ENCODE peak calls at places on chromosomes 4 and X, in seven cellular contexts. O is stimulated activated naive CD8-positive, alpha-beta T cell treated with anti-CD3 and anti-CD28 coated beads, Interleukin-15, amount 100 ng/mL, for 72 hours; U is left colon; D is activated T-helper 1 cell treated with anti-CD3 and anti-CD28 coated beads, Interleukin-2, amount 50 U/mL, for 16 hours; V is GM23248; H is ACHN; B is non-pigmented ciliary epithelial cell. T is an unnamed sample.
A peak's percentile ranks its signal among the peaks of the same experiment; 100 is the strongest.

GRCh38 chrX:139889760-139890159 is 43.1 kb downstream of the ATP11C start:
- DNase-seq in H (peak; percentile 5), O (no peak), U (no peak), V (peak; percentile 57), B (no peak), D (no peak), T (no peak)

GRCh38 chr4:73341454-73341853 is 62.6 kb upstream of the ALB start:
- DNase-seq in V (peak; percentile 69), B (peak; percentile 22), U (no peak), H (peak; percentile 60), O (no peak), D (no peak), T (no peak)

GRCh38 chr4:4969298-4969697 is 50.0 kb downstream of the CYTL1 start:
- DNase-seq in B (no peak), H (no peak), V (peak; percentile 93), O (no peak), D (no peak), U (no peak), T (no peak)

GRCh38 chr4:147975325-147975724 is 243.4 kb downstream of the ARHGAP10 start:
- DNase-seq in U (no peak), H (no peak), O (no peak), D (no peak), V (peak; percentile 79), B (no peak), T (no peak)

GRCh38 chrX:106752101-106752678 is 25.7 kb downstream of the RNF128 start:
- DNase-seq in V (peak; percentile 13), U (no peak), B (no peak), D (no peak), H (no peak), O (no peak), T (no peak)

GRCh38 chrX:133749370-133749769 is 236.0 kb downstream of the GPC3 start:
- DNase-seq in D (no peak), U (no peak), V (no peak), O (no peak), B (no peak), H (no peak), T (no peak)

GRCh38 chr4:139973015-139973414 is 181.0 kb downstream of the MAML3 start:
- DNase-seq in V (peak; percentile 19), U (no peak), H (peak; percentile 72), O (no peak), D (no peak), B (no peak), T (no peak)

GRCh38 chrX:110442631-110443030 is 84.0 kb downstream of the RTL9 start:
- DNase-seq in D (no peak), O (no peak), U (no peak), B (no peak), V (peak; percentile 56), H (peak; percentile 67), T (no peak)

GRCh38 chr4:187103351-187103750 is 379.7 kb upstream of the FAT1 start:
- DNase-seq in B (no peak), H (no peak), O (no peak), D (no peak), U (no peak), V (no peak), T (no peak)

GRCh38 chr4:24195976-24196736 is 306.3 kb upstream of the PPARGC1A start:
- DNase-seq in V (peak; percentile 18), H (no peak), O (no peak), D (no peak), B (no peak), U (no peak), T (no peak)

GRCh38 chr4:55184600-55185523 is 59.5 kb upstream of the KDR start:
- DNase-seq in D (no peak), U (no peak), B (no peak), H (no peak), O (peak; percentile 10), V (peak; percentile 60), T (no peak)

GRCh38 chr4:53441564-53441963 is 64.1 kb downstream of the FIP1L1 start:
- DNase-seq in H (no peak), O (no peak), V (no peak), U (no peak), B (no peak), D (no peak), T (no peak)

GRCh38 chr4:119303587-119304305 is 18.2 kb downstream of the FABP2 start:
- DNase-seq in B (no peak), D (no peak), H (no peak), V (no peak), U (no peak), O (no peak), T (no peak)

GRCh38 chr4:161252520-161253141 is 911.2 kb downstream of the FSTL5 start:
- DNase-seq in V (peak; percentile 12), D (no peak), U (no peak), H (peak; percentile 37), B (no peak), O (no peak), T (no peak)

GRCh38 chr4:154416183-154416543 is 75.4 kb downstream of the DCHS2 start:
- DNase-seq in H (no peak), O (peak; percentile 5), U (no peak), D (no peak), B (no peak), V (peak; percentile 4), T (no peak)

GRCh38 chrX:134622813-134623185 is 35.5 kb downstream of the PLAC1 start:
- DNase-seq in V (peak; percentile 15), U (no peak), O (no peak), B (no peak), H (no peak), D (no peak), T (no peak)

GRCh38 chrX:148929686-148930085 is 429.3 kb downstream of the AFF2 start:
- DNase-seq in B (no peak), V (peak; percentile 74), U (no peak), H (no peak), D (no peak), O (no peak), T (no peak)

GRCh38 chrX:129748265-129748664 is 9.5 kb downstream of the XPNPEP2 start:
- DNase-seq in O (no peak), U (no peak), V (peak; percentile 86), D (no peak), H (no peak), B (no peak), T (no peak)

GRCh38 chr4:121108557-121108956 is 36.2 kb upstream of the NDNF start:
- DNase-seq in B (no peak), H (no peak), D (no peak), U (no peak), V (no peak), O (no peak), T (no peak)

GRCh38 chrX:71183341-71183740 is 38.7 kb downstream of the NLGN3 start:
- DNase-seq in U (no peak), D (no peak), B (no peak), O (no peak), H (no peak), V (no peak), T (no peak)

GRCh38 chr4:102827674-102828496 is 534 bp upstream of the UBE2D3 start:
- DNase-seq in V (peak; percentile 100), U (peak; percentile 100), H (peak; percentile 99), D (peak; percentile 96), O (peak; percentile 98), B (peak; percentile 100), T (peak; percentile 96)

GRCh38 chrX:2635366-2635765 is 55.7 kb upstream of the CD99 start:
- DNase-seq in V (peak; percentile 70), H (no peak), U (no peak), D (no peak), O (no peak), B (no peak), T (no peak)

GRCh38 chrX:123884809-123885408 is 25.1 kb downstream of the XIAP start:
- DNase-seq in U (no peak), V (peak; percentile 48), O (no peak), B (no peak), D (no peak), H (peak; percentile 47), T (no peak)

GRCh38 chr4:139817657-139818452 is 152.2 kb downstream of the MGST2 start:
- DNase-seq in D (no peak), H (no peak), U (peak; percentile 30), V (peak; percentile 57), O (no peak), B (no peak), T (no peak)

GRCh38 chrX:115372026-115372610 is 82.6 kb downstream of the LUZP4 start:
- DNase-seq in O (no peak), V (peak; percentile 74), B (no peak), D (no peak), H (peak; percentile 54), U (no peak), T (no peak)

GRCh38 chr4:52015366-52015765 is 4.8 kb downstream of the LRRC66 start:
- DNase-seq in U (no peak), D (no peak), V (no peak), H (peak; percentile 48), O (no peak), B (no peak), T (no peak)

GRCh38 chr4:167219090-167219489 is 15.2 kb downstream of the SPOCK3 start:
- DNase-seq in D (no peak), B (no peak), H (no peak), U (no peak), V (no peak), O (no peak), T (no peak)

T was measured in omental fat pad.